ENCODE peak calls at places on chromosomes 1 and 21, in five cellular contexts. W is A549, O is ovary, Z is upper lobe of left lung, A is K562. X is an unnamed sample.

GRCh38 chr1:103561612-103562395 is 9.6 kb upstream of the AMY2B start:
- DNase-seq in W (no peak), O (no peak), Z (no peak), A (no peak), X (no peak)

GRCh38 chr1:22418352-22418751 is 33.3 kb upstream of the ZBTB40 start:
- DNase-seq in W (no peak), O (no peak), Z (no peak), A (no peak), X (no peak)

GRCh38 chr1:225152061-225152460 is 222.6 kb downstream of the DNAH14 start:
- DNase-seq in W (no peak), O (no peak), Z (no peak), A (no peak), X (no peak)

GRCh38 chr1:171115280-171115897 is 24.7 kb downstream of the FMO3 start:
- DNase-seq in W (no peak), O (no peak), Z (no peak), A (no peak), X (no peak)

GRCh38 chr1:163914785-163915413 is 593.1 kb downstream of the NUF2 start:
- DNase-seq in W (no peak), O (no peak), Z (no peak), A (no peak), X (no peak)

GRCh38 chr1:152148991-152149390 is 10.0 kb downstream of the RPTN start:
- DNase-seq in W (no peak), O (no peak), Z (no peak), A (no peak), X (no peak)

GRCh38 chr1:221816899-221817298 is 75.0 kb upstream of the DUSP10 start:
- DNase-seq in W (peak), O (no peak), Z (no peak), A (no peak), X (no peak)

GRCh38 chr1:31581821-31582810 is 5.8 kb downstream of the TINAGL1 start:
- DNase-seq in W (no peak), O (no peak), Z (no peak), A (no peak), X (no peak)

GRCh38 chr1:86703696-86704455 is 500 bp upstream of the SH3GLB1 start:
- DNase-seq in W (no peak), O (no peak), Z (no peak), A (peak), X (no peak)

GRCh38 chr1:57860333-57860732 is 436.5 kb upstream of the DAB1 start:
- DNase-seq in W (no peak), O (no peak), Z (no peak), A (no peak), X (no peak)

GRCh38 chr1:93061895-93062792 is 16.9 kb upstream of the MTF2 start:
- DNase-seq in W (peak), O (no peak), Z (no peak), A (peak), X (peak)

GRCh38 chr1:227370463-227371254 is 52.4 kb upstream of the CDC42BPA start:
- DNase-seq in W (no peak), O (no peak), Z (no peak), A (no peak), X (no peak)

GRCh38 chr1:109356959-109357358 is 40.8 kb downstream of the SORT1 start:
- DNase-seq in W (no peak), O (no peak), Z (no peak), A (no peak), X (no peak)

GRCh38 chr21:32316363-32317215 is 17.9 kb downstream of the MRAP start:
- DNase-seq in W (no peak), O (no peak), Z (peak), A (no peak), X (no peak)

GRCh38 chr21:41359289-41359688 is 2.5 kb upstream of the MX2 start:
- DNase-seq in W (no peak), O (no peak), Z (no peak), A (no peak), X (no peak)

GRCh38 chr1:29682918-29683314 is 446.6 kb downstream of the PTPRU start:
- DNase-seq in W (no peak), O (no peak), Z (no peak), A (no peak), X (no peak)

GRCh38 chr1:198272492-198272891 is 115.7 kb downstream of the NEK7 start:
- DNase-seq in W (no peak), O (no peak), Z (no peak), A (no peak), X (no peak)

GRCh38 chr1:245561659-245562234 is 407.0 kb downstream of the KIF26B start:
- DNase-seq in W (no peak), O (no peak), Z (no peak), A (peak), X (no peak)

GRCh38 chr1:245556057-245556456 is 401.3 kb downstream of the KIF26B start:
- DNase-seq in W (no peak), O (no peak), Z (no peak), A (no peak), X (no peak)

GRCh38 chr1:245558069-245558468 is 403.3 kb downstream of the KIF26B start:
- DNase-seq in W (no peak), O (no peak), Z (no peak), A (no peak), X (no peak)

GRCh38 chr1:245560460-245560859 is 405.7 kb downstream of the KIF26B start:
- DNase-seq in W (no peak), O (no peak), Z (no peak), A (no peak), X (no peak)
- TF ChIP-seq EP300 in W (no peak), O (no peak), Z (no peak), A (no peak), X (no peak)

DNA sequence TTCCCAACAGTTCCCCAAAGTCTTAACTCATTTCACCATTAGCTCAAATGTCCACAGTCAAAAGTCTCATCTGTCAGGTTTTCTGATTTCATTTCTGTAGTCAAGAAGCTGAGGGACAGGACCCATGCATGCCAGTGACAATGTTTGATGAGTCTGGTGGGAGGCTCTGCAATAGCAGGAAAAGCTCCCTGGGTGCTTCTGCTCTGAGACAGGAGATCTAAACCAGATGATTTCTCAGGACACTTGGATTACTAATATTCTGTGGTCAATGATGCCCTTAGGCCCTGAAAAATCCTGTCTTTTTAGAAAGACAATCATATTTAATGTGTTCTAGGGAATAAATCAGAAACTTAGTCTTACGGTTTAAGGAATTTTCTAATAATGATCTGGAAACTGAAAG is 56.4 kb downstream of the PCBP3 start:
- DNase-seq in W (no peak), O (no peak), Z (no peak), A (no peak), X (no peak)
- TF ChIP-seq EP300 in W (no peak), O (no peak), Z (no peak), A (no peak), X (no peak)

GRCh38 chr1:177013273-177013672 is 151.2 kb downstream of the ASTN1 start:
- DNase-seq in W (no peak), O (no peak), Z (no peak), A (no peak), X (no peak)

GRCh38 chr1:177011508-177011907 is 153.0 kb downstream of the ASTN1 start:
- DNase-seq in W (no peak), O (no peak), Z (no peak), A (no peak), X (no peak)

GRCh38 chr1:177010246-177010825 is 154.2 kb downstream of the ASTN1 start:
- DNase-seq in W (no peak), O (no peak), Z (no peak), A (no peak), X (no peak)

GRCh38 chr1:177014325-177014724 is 150.2 kb downstream of the ASTN1 start:
- DNase-seq in W (no peak), O (no peak), Z (no peak), A (no peak), X (no peak)

GRCh38 chr1:177012342-177012741 is 152.2 kb downstream of the ASTN1 start:
- DNase-seq in W (no peak), O (no peak), Z (no peak), A (no peak), X (no peak)
- TF ChIP-seq EP300 in W (no peak), O (no peak), Z (no peak), A (no peak), X (no peak)

GRCh38 chr1:51235611-51236547 is at the start of gene RNF11:
- DNase-seq in W (peak), O (peak), Z (peak), A (peak), X (peak)
- TF ChIP-seq EP300 in W (no peak), O (no peak), Z (no peak), A (peak), X (peak)

DNA sequence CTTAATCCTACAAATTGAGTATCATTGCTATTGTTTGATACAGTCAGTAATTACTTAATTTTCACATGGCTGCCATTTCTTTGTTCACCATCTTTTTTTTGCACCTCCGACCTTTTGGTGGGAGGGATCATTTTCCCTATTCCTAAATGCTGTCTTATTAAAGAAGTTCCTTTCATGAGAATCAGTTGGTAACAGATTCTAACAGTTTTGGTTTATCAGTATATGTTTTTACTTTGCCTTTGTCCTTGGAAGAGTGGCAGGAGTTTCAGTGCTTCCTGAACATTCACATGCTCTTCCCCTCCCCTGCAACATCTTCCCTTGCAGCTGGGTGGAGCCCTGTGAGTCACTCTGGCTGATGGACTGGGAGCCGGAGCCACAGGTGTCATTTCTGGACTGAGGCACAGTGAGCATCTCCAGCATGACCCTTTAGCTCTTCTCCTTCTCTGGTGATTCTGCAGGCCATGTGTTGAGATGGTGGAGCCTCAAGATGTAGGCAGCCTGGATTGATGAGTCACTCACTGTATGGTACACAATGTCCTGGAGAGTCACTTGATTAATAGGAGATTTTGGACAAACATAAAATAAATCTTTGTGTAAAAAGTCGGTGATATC is 217.7 kb downstream of the URB2 start:
- DNase-seq in W (peak), O (no peak), Z (no peak), A (peak), X (peak)
- TF ChIP-seq EP300 in W (no peak), O (no peak), Z (no peak), A (no peak), X (no peak)

GRCh38 chr1:203273206-203273868 is 32.0 kb upstream of the BTG2 start:
- DNase-seq in W (peak), O (peak), Z (peak), A (peak), X (peak)
- TF ChIP-seq EP300 in W (no peak), O (no peak), Z (no peak), A (peak), X (no peak)